ENCODE peak calls at places on chromosomes 2 and 18, in nine cellular contexts. W is tibial artery, B is left ventricle myocardium inferior, Q is tibial nerve, K is right lobe of liver, S is body of pancreas, Y is psoas muscle, V is heart left ventricle, T is ovary. D is an unnamed sample. For H3K4me1, the result is how much of the 10 kb centered on the place peaks cover.

GRCh38 chr18:66616523-66616983 is 12.7 kb upstream of the CDH19 start:
- DNase-seq in Q (no peak), Y (no peak), W (no peak), T (no peak), S (no peak), V (no peak), B (no peak), K (no peak), D (peak)

GRCh38 chr18:40346146-40346545 is 1608.9 kb upstream of the PIK3C3 start:
- DNase-seq in W (no peak), K (no peak), Q (no peak), V (no peak), S (no peak), Y (no peak), B (no peak), T (no peak), D (no peak)

GRCh38 chr2:210606001-210606400 is 49.6 kb downstream of the CPS1 start:
- DNase-seq in V (no peak), K (no peak), Y (no peak), Q (no peak), B (no peak), W (no peak), S (no peak), T (no peak), D (no peak)

GRCh38 chr2:127884436-127884835 is 1.3 kb downstream of the AMMECR1L start:
- DNase-seq in W (no peak), T (no peak), K (no peak), S (no peak), Y (no peak), V (no peak), Q (no peak), B (no peak), D (no peak)

GRCh38 chr2:140257692-140258300 is 1477.6 kb upstream of the NXPH2 start:
- DNase-seq in B (no peak), Q (no peak), W (no peak), S (no peak), K (no peak), V (no peak), Y (no peak), T (no peak), D (no peak)

GRCh38 chr18:54521846-54522245 is 69.2 kb upstream of the DYNAP start:
- DNase-seq in S (no peak), B (no peak), K (no peak), Y (no peak), W (no peak), Q (no peak), T (no peak), V (no peak), D (no peak)

GRCh38 chr2:128264881-128265607 is 53.6 kb downstream of the HS6ST1 start:
- DNase-seq in Y (peak), S (no peak), T (no peak), Q (no peak), K (no peak), B (no peak), W (no peak), V (no peak), D (no peak)

GRCh38 chr2:230312638-230313037 is 14.4 kb upstream of the SP140L start:
- DNase-seq in Q (no peak), S (no peak), V (no peak), B (no peak), K (no peak), W (no peak), T (no peak), Y (no peak), D (no peak)

GRCh38 chr2:191217580-191217979 is 27.6 kb upstream of the MYO1B start:
- DNase-seq in B (no peak), T (no peak), W (no peak), Y (no peak), Q (no peak), S (no peak), V (no peak), K (no peak), D (no peak)

GRCh38 chr2:3751832-3752231 is 48.5 kb downstream of the DCDC2C start:
- DNase-seq in B (no peak), T (no peak), K (no peak), Q (no peak), Y (no peak), S (no peak), W (no peak), V (no peak), D (no peak)

GRCh38 chr18:68679531-68679930 is 35.4 kb downstream of the TMX3 start:
- DNase-seq in B (no peak), K (no peak), Q (no peak), Y (no peak), S (no peak), V (no peak), T (no peak), W (no peak), D (no peak)

GRCh38 chr2:23624915-23625314 is 239.9 kb downstream of the KLHL29 start:
- DNase-seq in W (no peak), Y (no peak), K (no peak), V (no peak), Q (no peak), S (no peak), T (no peak), B (no peak), D (no peak)

GRCh38 chr2:72901426-72901825 is 14.2 kb downstream of the SPR start:
- DNase-seq in Q (no peak), T (no peak), K (no peak), S (no peak), B (no peak), Y (no peak), W (no peak), V (no peak), D (no peak)

GRCh38 chr2:3413642-3414041 is 34.1 kb downstream of the TRAPPC12 start:
- DNase-seq in T (no peak), Y (no peak), Q (no peak), S (no peak), W (no peak), B (no peak), V (no peak), K (no peak), D (no peak)

GRCh38 chr18:75811156-75811555 is 383.7 kb upstream of the SMIM21 start:
- DNase-seq in S (no peak), T (no peak), Y (no peak), V (no peak), W (no peak), K (no peak), Q (no peak), B (no peak), D (no peak)

GRCh38 chr2:105711394-105711793 is 33.3 kb upstream of the NCK2 start:
- DNase-seq in W (no peak), S (no peak), B (no peak), K (no peak), Q (no peak), V (no peak), Y (no peak), T (no peak), D (no peak)

GRCh38 chr2:163697429-163697828 is 38.4 kb downstream of the FIGN start:
- DNase-seq in T (no peak), B (no peak), S (no peak), V (no peak), W (no peak), Y (no peak), Q (no peak), K (no peak), D (no peak)

GRCh38 chr2:33230877-33231276 is 245.6 kb upstream of the RASGRP3 start:
- DNase-seq in Y (no peak), S (no peak), T (no peak), B (no peak), V (no peak), W (no peak), Q (no peak), K (no peak), D (no peak)

GRCh38 chr18:76484749-76485387 is 10.2 kb downstream of the ZNF516 start:
- DNase-seq in V (no peak), Y (no peak), W (no peak), T (no peak), Q (no peak), K (no peak), B (no peak), S (no peak), D (no peak)

GRCh38 chr2:67596871-67597270 is 199.7 kb downstream of the ETAA1 start:
- DNase-seq in T (no peak), Y (no peak), V (no peak), K (no peak), B (no peak), S (no peak), W (no peak), Q (no peak), D (no peak)

GRCh38 chr2:30336978-30337841 is 105.9 kb downstream of the LBH start:
- DNase-seq in Q (no peak), B (no peak), V (no peak), Y (no peak), K (no peak), S (no peak), T (no peak), W (no peak), D (no peak)
- H3K4me1 ChIP-seq in Q (under half), B (under half), V (under half), Y (under half), K (under half), S (under half), T (under half), W (under half), D (under half)

DNA sequence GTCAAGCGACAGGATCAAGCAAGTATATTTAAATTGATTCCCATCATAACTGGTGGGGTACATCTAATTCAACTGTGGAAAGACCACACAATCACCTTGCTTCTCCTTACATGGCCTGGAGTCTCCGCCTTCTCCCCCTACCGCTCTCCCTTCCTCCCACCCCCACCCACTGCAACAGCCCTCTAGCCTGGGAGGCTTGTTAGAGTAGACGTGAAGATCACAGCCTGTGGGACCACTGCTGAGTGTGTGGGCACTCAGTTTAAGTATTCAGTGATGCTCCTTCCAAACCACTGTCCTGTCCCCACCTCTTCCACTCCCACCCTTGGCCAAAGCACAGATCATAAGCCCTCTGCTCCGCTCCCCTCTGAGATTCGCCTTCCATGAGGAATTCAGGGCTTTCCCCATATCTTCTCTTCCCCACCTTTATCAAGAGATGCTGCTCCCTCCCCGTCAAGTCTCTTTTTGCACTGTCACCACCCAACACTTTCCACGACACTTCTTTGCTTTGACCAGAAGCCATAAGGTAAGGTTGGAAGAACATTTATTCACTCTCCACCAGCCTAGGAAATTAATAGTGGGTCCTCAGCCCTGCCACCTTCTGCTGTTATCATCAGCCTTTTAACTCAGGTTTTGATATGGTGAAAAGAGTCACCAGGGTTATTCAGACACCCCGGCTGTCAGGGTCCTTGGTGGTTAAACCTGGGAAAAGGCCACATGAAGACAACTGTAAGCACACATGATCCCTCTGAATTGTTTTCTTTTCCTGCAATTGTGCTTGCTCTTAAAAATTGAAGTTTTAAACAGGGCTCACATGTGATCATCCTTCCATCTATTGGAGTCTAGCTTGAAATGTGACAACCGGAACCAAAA is 1.7 kb downstream of the METTL4 start:
- DNase-seq in W (no peak), V (no peak), Y (no peak), B (no peak), S (no peak), K (no peak), Q (no peak), T (no peak), D (no peak)
- H3K4me3 ChIP-seq in W (peak), V (no peak), Y (peak), B (peak), S (no peak), K (no peak), Q (no peak), T (peak), D (peak)

DNA sequence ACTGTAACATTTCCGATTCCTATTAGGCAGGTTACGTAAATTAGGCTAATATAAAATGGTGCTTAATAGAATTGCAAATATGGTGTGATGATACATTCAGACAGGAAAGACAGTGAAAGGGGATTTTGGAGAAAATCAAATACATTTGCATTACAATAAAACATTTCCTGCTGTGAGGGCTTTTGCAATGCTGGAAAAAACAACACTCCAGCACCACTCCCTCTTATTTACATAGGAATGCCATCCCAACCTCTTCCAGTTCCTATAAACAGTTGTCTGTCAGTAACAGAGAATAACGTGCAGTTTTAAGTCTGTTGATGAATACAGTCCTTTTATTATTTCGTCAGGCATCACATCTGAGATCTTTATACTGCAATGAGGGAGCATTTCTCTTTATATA is 298.8 kb upstream of the FANCL start:
- DNase-seq in B (no peak), T (no peak), Q (no peak), K (no peak), V (no peak), Y (no peak), W (no peak), S (no peak), D (peak)
- H3K4me1 ChIP-seq in B (under half), T (under half), Q (under half), K (under half), V (under half), Y (under half), W (under half), S (under half), D (under half)

DNA sequence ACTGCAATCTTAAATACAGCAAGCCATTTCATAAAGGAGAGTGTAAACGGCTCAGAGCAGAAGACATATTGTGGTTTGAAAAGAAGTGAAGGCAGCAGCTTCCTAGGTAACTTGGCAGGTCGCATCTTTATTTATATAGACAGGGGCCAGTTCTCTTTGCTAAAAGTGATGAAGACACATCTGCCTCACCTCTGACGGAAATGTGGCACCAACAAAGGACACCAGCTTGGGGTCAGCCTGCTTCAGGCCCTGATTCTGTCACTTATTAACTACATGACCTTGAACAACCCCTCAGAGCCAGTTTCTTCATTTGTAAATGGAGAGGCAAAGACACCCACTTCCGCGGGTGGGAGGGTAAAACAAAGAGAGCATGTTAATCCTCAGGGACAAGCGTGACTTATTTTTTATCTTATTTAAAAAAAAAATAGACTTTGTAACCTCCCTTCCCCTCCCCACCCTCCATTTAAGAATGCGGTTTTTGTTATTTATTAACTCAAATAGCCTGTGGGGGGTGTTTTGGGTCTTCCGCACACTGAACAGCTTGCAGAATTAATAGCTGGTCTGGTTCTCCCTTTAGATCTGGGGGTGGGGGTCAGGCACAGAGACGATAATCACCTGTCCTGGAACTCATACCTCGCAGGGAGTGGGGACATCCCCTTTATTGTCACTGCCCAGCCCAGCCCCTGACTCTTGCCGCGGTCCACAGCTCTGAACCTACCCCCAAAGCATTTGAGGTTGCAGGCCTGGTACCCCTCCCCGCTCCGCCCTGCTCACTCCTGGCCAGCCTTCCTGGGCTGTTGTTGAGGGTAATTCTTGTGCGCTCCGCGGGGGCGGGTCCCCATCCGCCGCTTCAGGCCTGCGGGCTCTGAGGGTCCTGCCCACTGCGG is 64.2 kb upstream of the TMEM17 start:
- DNase-seq in T (no peak), B (no peak), Y (no peak), Q (no peak), V (no peak), W (no peak), S (peak), K (peak), D (no peak)
- H3K4me3 ChIP-seq in T (no peak), B (no peak), Y (no peak), Q (no peak), V (no peak), W (no peak), S (no peak), K (peak), D (no peak)

D was measured in HAP-1.